ENCODE peak calls at places on chromosomes 12 and 14, in four cellular contexts. P is thyroid gland, K is HFFc6, B is GM18507. T is an unnamed sample.

GRCh38 chr14:86221000-86221399 is 691.1 kb downstream of the FLRT2 start:
- DNase-seq in P (peak; percentile 3), K (no peak), B (no peak), T (peak; percentile 0)

GRCh38 chr12:6425588-6426531 is 18.9 kb upstream of the CD27 start:
- DNase-seq in P (peak; percentile 84), K (no peak), B (no peak), T (no peak)

GRCh38 chr12:111405856-111406473 is at the start of gene SH2B3:
- DNase-seq in P (no peak), K (peak; percentile 47), B (no peak), T (peak; percentile 61)

GRCh38 chr12:80778005-80778541 is 61.4 kb downstream of the MYF5 start:
- DNase-seq in P (peak; percentile 85), K (peak; percentile 86), B (peak; percentile 37), T (peak; percentile 97)

GRCh38 chr12:29762637-29763300 is 21.0 kb downstream of the TMTC1 start:
- DNase-seq in P (no peak), K (no peak), B (no peak), T (no peak)

GRCh38 chr14:34699873-34700621 is 14.3 kb downstream of the CFL2 start:
- DNase-seq in P (no peak), K (peak; percentile 89), B (no peak), T (peak; percentile 79)

GRCh38 chr14:26415618-26416123 is 182.2 kb downstream of the NOVA1 start:
- DNase-seq in P (no peak), K (no peak), B (no peak), T (no peak)

GRCh38 chr12:132268674-132269073 is 60.7 kb downstream of the GALNT9 start:
- DNase-seq in P (no peak), K (no peak), B (no peak), T (no peak)

GRCh38 chr14:24938593-24938992 is 111.4 kb downstream of the STXBP6 start:
- DNase-seq in P (peak; percentile 75), K (peak; percentile 33), B (no peak), T (no peak)